ENCODE peak calls at places on chromosomes 2 and 18, in nine cellular contexts. Z is H1, M is AG09309, V is cardiac muscle cell, W is neural progenitor cell, R is AG04450, H is epithelial cell of esophagus, L is upper lobe of right lung, B is heart left ventricle. A is an unnamed sample.

GRCh38 chr2:172704072-172704936 is 31.3 kb upstream of the RAPGEF4 start:
- DNase-seq in Z (no peak), M (no peak), V (peak; percentile 55), W (peak; percentile 51), R (no peak), H (peak; percentile 50), L (no peak), B (no peak), A (peak; percentile 36)

GRCh38 chr2:19532797-19533196 is 174.4 kb upstream of the OSR1 start:
- DNase-seq in Z (no peak), M (no peak), V (no peak), W (no peak), R (no peak), H (peak; percentile 77), L (no peak), B (no peak), A (no peak)

GRCh38 chr18:43129946-43130523 is 14.6 kb upstream of the RIT2 start:
- DNase-seq in Z (no peak), M (no peak), V (no peak), W (no peak), R (no peak), H (no peak), L (no peak), B (no peak), A (peak; percentile 0)

GRCh38 chr2:11343344-11343625 is 1.2 kb downstream of the ROCK2 start:
- DNase-seq in Z (no peak), M (no peak), V (no peak), W (no peak), R (no peak), H (no peak), L (no peak), B (no peak), A (no peak)

GRCh38 chr2:15704086-15704787 is 112.6 kb downstream of the DDX1 start:
- DNase-seq in Z (no peak), M (no peak), V (no peak), W (no peak), R (no peak), H (peak; percentile 9), L (no peak), B (no peak), A (no peak)

GRCh38 chr18:57443247-57443646 is 8.1 kb downstream of the ONECUT2 start:
- DNase-seq in Z (no peak), M (no peak), V (no peak), W (no peak), R (no peak), H (no peak), L (no peak), B (no peak), A (no peak)

GRCh38 chr2:187586091-187586632 is 31.9 kb upstream of the TFPI start:
- DNase-seq in Z (no peak), M (no peak), V (no peak), W (no peak), R (no peak), H (peak; percentile 80), L (no peak), B (no peak), A (no peak)

GRCh38 chr18:74914648-74915047 is 294.3 kb downstream of the PTGR3 start:
- DNase-seq in Z (no peak), M (no peak), V (no peak), W (no peak), R (no peak), H (no peak), L (no peak), B (no peak), A (no peak)

GRCh38 chr2:69668598-69668997 is 25.1 kb upstream of the AAK1 start:
- DNase-seq in Z (no peak), M (no peak), V (no peak), W (no peak), R (no peak), H (no peak), L (no peak), B (no peak), A (no peak)

GRCh38 chr2:150778828-150779227 is 291.4 kb upstream of the RND3 start:
- DNase-seq in Z (no peak), M (no peak), V (no peak), W (no peak), R (no peak), H (no peak), L (no peak), B (no peak), A (no peak)

GRCh38 chr2:39435974-39436591 is 1.0 kb downstream of the MAP4K3 start:
- DNase-seq in Z (no peak), M (no peak), V (peak; percentile 44), W (no peak), R (no peak), H (peak; percentile 22), L (no peak), B (peak; percentile 42), A (no peak)

GRCh38 chr2:37414470-37414949 is 70.1 kb downstream of the QPCT start:
- DNase-seq in Z (no peak), M (peak; percentile 54), V (peak; percentile 67), W (peak; percentile 74), R (peak; percentile 56), H (peak; percentile 64), L (no peak), B (no peak), A (peak; percentile 53)

GRCh38 chr2:45241061-45241561 is 231.9 kb upstream of the SIX2 start:
- DNase-seq in Z (no peak), M (peak; percentile 84), V (no peak), W (no peak), R (no peak), H (peak; percentile 12), L (no peak), B (no peak), A (peak; percentile 40)

GRCh38 chr2:1538663-1539062 is 125.4 kb downstream of the TPO start:
- DNase-seq in Z (no peak), M (no peak), V (peak; percentile 62), W (peak; percentile 72), R (no peak), H (peak; percentile 12), L (no peak), B (no peak), A (no peak)

GRCh38 chr2:128504242-128505149 is 185.8 kb upstream of the HS6ST1 start:
- DNase-seq in Z (peak; percentile 36), M (no peak), V (no peak), W (no peak), R (no peak), H (no peak), L (no peak), B (peak; percentile 18), A (no peak)

GRCh38 chr18:5175378-5175777 is 21.7 kb downstream of the AKAIN1 start:
- DNase-seq in Z (no peak), M (no peak), V (no peak), W (no peak), R (no peak), H (no peak), L (no peak), B (no peak), A (no peak)

GRCh38 chr18:23498062-23498582 is 5.2 kb upstream of the RMC1 start:
- DNase-seq in Z (no peak), M (no peak), V (no peak), W (no peak), R (no peak), H (no peak), L (no peak), B (no peak), A (no peak)

GRCh38 chr18:37564796-37565137 is 831 bp downstream of the CELF4 start:
- DNase-seq in Z (peak; percentile 92), M (no peak), V (peak; percentile 92), W (peak; percentile 93), R (no peak), H (peak; percentile 40), L (peak; percentile 75), B (peak; percentile 74), A (peak; percentile 5)

GRCh38 chr18:36456622-36457021 is 159.1 kb downstream of the FHOD3 start:
- DNase-seq in Z (no peak), M (no peak), V (no peak), W (no peak), R (no peak), H (peak; percentile 44), L (no peak), B (no peak), A (no peak)
- H3K4me3 ChIP-seq in Z (no peak overlapping the region), M (no peak overlapping the region), V (no peak overlapping the region), W (no peak overlapping the region), R (no peak overlapping the region), H (no peak overlapping the region), L (no peak overlapping the region), B (no peak overlapping the region), A (no peak overlapping the region)

GRCh38 chr2:32006992-32007391 is 3.8 kb downstream of the MEMO1 start:
- DNase-seq in Z (no peak), M (no peak), V (no peak), W (no peak), R (no peak), H (no peak), L (no peak), B (no peak), A (no peak)

GRCh38 chr2:32011566-32011960 is 755 bp upstream of the MEMO1 start:
- DNase-seq in Z (peak; percentile 41), M (no peak), V (no peak), W (no peak), R (no peak), H (no peak), L (no peak), B (no peak), A (no peak)

GRCh38 chr2:32008811-32009478 is 1.9 kb downstream of the MEMO1 start:
- DNase-seq in Z (no peak), M (no peak), V (peak; percentile 38), W (peak; percentile 49), R (no peak), H (peak; percentile 37), L (no peak), B (no peak), A (no peak)

GRCh38 chr2:32010670-32011565 is at the start of gene MEMO1:
- DNase-seq in Z (peak; percentile 94), M (peak; percentile 74), V (peak; percentile 95), W (peak; percentile 94), R (peak; percentile 88), H (peak; percentile 95), L (peak; percentile 98), B (peak; percentile 97), A (peak; percentile 72)

GRCh38 chr2:32009479-32010256 is 1.1 kb downstream of the MEMO1 start:
- DNase-seq in Z (peak; percentile 57), M (no peak), V (peak; percentile 50), W (peak; percentile 64), R (no peak), H (peak; percentile 29), L (peak; percentile 80), B (peak; percentile 50), A (no peak)
- TF ChIP-seq CTCF in Z (no peak), M (no peak), V (no peak), W (no peak), R (no peak), H (no peak), L (no peak), B (no peak), A (no peak)

DNA sequence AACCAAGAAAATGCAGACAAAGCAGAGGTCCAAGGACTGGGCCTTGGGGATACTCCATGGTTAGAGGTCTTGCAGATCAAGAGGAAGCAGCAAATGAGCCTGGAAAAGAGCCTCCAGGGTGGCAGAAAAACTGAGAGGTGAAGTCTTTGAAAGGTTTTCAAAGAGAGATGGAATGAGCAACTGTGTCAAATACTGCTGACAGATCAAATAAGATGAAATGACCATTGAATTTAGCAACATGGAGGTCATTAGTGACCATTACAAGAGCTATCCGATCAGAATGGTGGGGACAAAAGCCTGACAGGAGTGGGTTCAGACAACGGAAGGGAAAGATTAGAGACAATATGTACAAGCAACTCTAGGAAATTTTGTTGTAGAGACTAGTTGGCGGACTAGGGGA is 1.5 kb downstream of the CLHC1 start:
- DNase-seq in Z (no peak), M (no peak), V (no peak), W (no peak), R (no peak), H (no peak), L (no peak), B (no peak), A (no peak)
- H3K4me3 ChIP-seq in Z (no peak overlapping the region), M (no peak overlapping the region), V (no peak overlapping the region), W (no peak overlapping the region), R (no peak overlapping the region), H (no peak overlapping the region), L (no peak overlapping the region), B (no peak overlapping the region), A (peak overlapping the region; percentile 86)

GRCh38 chr2:180358458-180358857 is 351.4 kb upstream of the CWC22 start:
- DNase-seq in Z (no peak), M (no peak), V (no peak), W (no peak), R (no peak), H (no peak), L (no peak), B (no peak), A (no peak)
- TF ChIP-seq CTCF in Z (no peak), M (peak; percentile 8), V (peak; percentile 9), W (no peak), R (no peak), H (no peak), L (no peak), B (no peak), A (no peak)

A was measured in HFF-Myc.